ENCODE peak calls at places on chromosomes 7 and 10, in seven cellular contexts. I, G, L, H, F, K and N are unnamed samples.

GRCh38 chr7:19665399-19666008 is 43.3 kb downstream of the POLR1F start:
- DNase-seq in H (peak; percentile 33), F (peak; percentile 36), G (peak; percentile 17), L (no peak), I (no peak), K (no peak), N (peak; percentile 70)

GRCh38 chr7:84204655-84205054 is 10.1 kb upstream of the SEMA3A start:
- DNase-seq in H (no peak), L (no peak), F (no peak), G (no peak), K (no peak), I (no peak), N (peak; percentile 28)

GRCh38 chr10:96288151-96288621 is 16.0 kb upstream of the DNTT start:
- DNase-seq in L (no peak), H (no peak), G (no peak), F (no peak), I (no peak), K (no peak), N (no peak)

GRCh38 chr10:68327889-68328786 is 3.7 kb upstream of the HNRNPH3 start:
- DNase-seq in H (peak; percentile 82), L (no peak), G (peak; percentile 85), F (peak; percentile 32), I (no peak), K (peak; percentile 57), N (peak; percentile 33)

GRCh38 chr10:109957092-109957797 is 33.9 kb upstream of the XPNPEP1 start:
- DNase-seq in K (no peak), G (no peak), L (no peak), I (no peak), H (peak; percentile 78), F (no peak), N (peak; percentile 68)

GRCh38 chr7:152862842-152863241 is 103.3 kb downstream of the ACTR3B start:
- DNase-seq in K (no peak), F (no peak), I (no peak), H (no peak), G (no peak), L (no peak), N (no peak)

GRCh38 chr10:21499910-21500577 is 25.4 kb downstream of the SKIDA1 start:
- DNase-seq in H (no peak), K (no peak), L (no peak), G (no peak), F (no peak), I (no peak), N (no peak)

GRCh38 chr10:63042256-63042655 is 90.9 kb upstream of the NRBF2 start:
- DNase-seq in I (no peak), F (no peak), H (no peak), G (no peak), K (no peak), L (peak; percentile 7), N (no peak)

GRCh38 chr7:15508258-15508657 is 53.6 kb downstream of the AGMO start:
- DNase-seq in L (no peak), F (no peak), K (peak; percentile 17), G (peak; percentile 46), I (no peak), H (no peak), N (peak; percentile 39)

GRCh38 chr10:17236468-17236886 is 8.4 kb downstream of the VIM start:
- DNase-seq in I (no peak), H (no peak), K (no peak), L (no peak), F (no peak), G (no peak), N (no peak)

GRCh38 chr10:124701435-124701834 is 42.7 kb downstream of the FAM53B start:
- DNase-seq in H (no peak), K (no peak), F (no peak), I (no peak), G (peak; percentile 80), L (no peak), N (no peak)

GRCh38 chr7:139111147-139111546 is 1.6 kb upstream of the ZC3HAV1 start:
- DNase-seq in H (no peak), G (no peak), K (no peak), F (no peak), I (no peak), L (no peak), N (no peak)

GRCh38 chr7:2158331-2159175 is 74.2 kb downstream of the MAD1L1 start:
- DNase-seq in F (peak; percentile 15), L (no peak), H (peak; percentile 76), I (no peak), K (no peak), G (no peak), N (peak; percentile 85)

GRCh38 chr7:83921798-83922607 is 272.6 kb downstream of the SEMA3A start:
- DNase-seq in H (peak; percentile 13), K (peak; percentile 1), I (no peak), G (no peak), F (peak; percentile 17), L (no peak), N (peak; percentile 90)

GRCh38 chr7:131827421-131827820 is 271.0 kb upstream of the PODXL start:
- DNase-seq in F (no peak), H (no peak), L (no peak), G (no peak), I (no peak), K (no peak), N (no peak)

GRCh38 chr7:95144256-95144655 is 180.1 kb downstream of the PON1 start:
- DNase-seq in F (no peak), K (no peak), H (no peak), I (no peak), L (no peak), G (no peak), N (no peak)

GRCh38 chr10:34469446-34469845 is 345.6 kb downstream of the PARD3 start:
- DNase-seq in K (no peak), L (no peak), I (no peak), G (no peak), F (no peak), H (no peak), N (no peak)

GRCh38 chr7:519974-520458 is 370 bp upstream of the PDGFA start:
- DNase-seq in G (peak; percentile 57), I (peak; percentile 84), H (peak; percentile 60), F (peak; percentile 50), K (no peak), L (peak; percentile 80), N (peak; percentile 71)

GRCh38 chr7:42091461-42092229 is 145.4 kb downstream of the GLI3 start:
- DNase-seq in K (no peak), G (no peak), F (no peak), L (no peak), H (no peak), I (no peak), N (peak; percentile 16)

GRCh38 chr7:35355911-35356310 is 102.0 kb upstream of the TBX20 start:
- DNase-seq in L (no peak), G (no peak), H (peak; percentile 45), K (no peak), I (no peak), F (peak; percentile 89), N (peak; percentile 55)

GRCh38 chr10:125067764-125068163 is 92.6 kb downstream of the CTBP2 start:
- DNase-seq in I (no peak), L (no peak), K (no peak), F (no peak), G (no peak), H (no peak), N (no peak)

GRCh38 chr7:7737674-7738073 is 19.3 kb upstream of the RPA3 start:
- DNase-seq in G (no peak), L (no peak), K (no peak), F (no peak), I (no peak), H (no peak), N (no peak)

GRCh38 chr10:117884592-117884991 is 162.1 kb downstream of the RAB11FIP2 start:
- DNase-seq in G (no peak), I (no peak), L (no peak), F (no peak), H (no peak), K (no peak), N (no peak)

GRCh38 chr10:920450-920849 is 11.1 kb downstream of the LARP4B start:
- DNase-seq in I (no peak), K (no peak), G (no peak), F (no peak), H (no peak), L (no peak), N (no peak)

GRCh38 chr10:29443745-29444523 is 155.1 kb downstream of the LYZL1 start:
- DNase-seq in I (peak; percentile 35), K (no peak), G (no peak), L (no peak), F (no peak), H (peak; percentile 5), N (no peak)

GRCh38 chr10:34941471-34942357 is 126.6 kb upstream of the PARD3 start:
- DNase-seq in G (no peak), K (no peak), I (no peak), L (no peak), F (no peak), H (no peak), N (no peak)

GRCh38 chr7:30285067-30285530 is 702 bp downstream of the ZNRF2 start:
- DNase-seq in F (peak; percentile 44), H (no peak), I (peak; percentile 40), G (peak; percentile 54), L (peak; percentile 62), K (no peak), N (peak; percentile 85)

GRCh38 chr10:98030991-98031431 is 590 bp upstream of the CRTAC1 start:
- DNase-seq in H (no peak), G (no peak), I (no peak), L (no peak), F (peak; percentile 21), K (no peak), N (peak; percentile 52)

GRCh38 chr7:133020501-133020900 is 61.4 kb downstream of the CHCHD3 start:
- DNase-seq in H (no peak), I (no peak), F (no peak), G (no peak), K (no peak), L (no peak), N (no peak)

GRCh38 chr10:48609899-48610584 is 5.2 kb upstream of the ARHGAP22 start:
- DNase-seq in I (no peak), H (no peak), L (no peak), K (no peak), G (no peak), F (no peak), N (no peak)

GRCh38 chr7:151592868-151593486 is 73.3 kb upstream of the RHEB start:
- DNase-seq in L (no peak), G (no peak), H (no peak), I (no peak), K (peak; percentile 86), F (no peak), N (no peak)

GRCh38 chr10:4947039-4947634 is 16.1 kb upstream of the AKR1C1 start:
- DNase-seq in L (no peak), K (peak; percentile 17), I (no peak), G (no peak), F (no peak), H (no peak), N (no peak)

GRCh38 chr10:24480447-24480846 is 243.2 kb downstream of the ARHGAP21 start:
- DNase-seq in G (no peak), I (no peak), L (no peak), H (no peak), F (no peak), K (no peak), N (no peak)

GRCh38 chr7:953547-954327 is 743 bp downstream of the ADAP1 start:
- DNase-seq in G (peak; percentile 73), L (peak; percentile 83), I (no peak), H (no peak), K (no peak), F (peak; percentile 17), N (peak; percentile 41)

GRCh38 chr10:69878951-69879350 is 77.2 kb downstream of the COL13A1 start:
- DNase-seq in G (no peak), L (no peak), I (no peak), K (no peak), H (no peak), F (no peak), N (no peak)